ENCODE peak calls at places on chromosome 20, in seven cellular contexts. One of them, this sample, is unnamed.

GRCh38 chr20:54622338-54623280 is 147.2 kb downstream of the DOK5 start:
- DNase-seq in prostate gland: no peak
- DNase-seq in transverse colon: no peak
- DNase-seq in sigmoid colon: no peak
- DNase-seq in Panc1: no peak
- DNase-seq in HL-60: no peak
- DNase-seq in K562: no peak
- DNase-seq in this sample: no peak

GRCh38 chr20:33894798-33895197 is 83.7 kb downstream of the CHMP4B start:
- DNase-seq in prostate gland: no peak
- DNase-seq in transverse colon: no peak
- DNase-seq in sigmoid colon: no peak
- DNase-seq in Panc1: no peak
- DNase-seq in HL-60: no peak
- DNase-seq in K562: no peak
- DNase-seq in this sample: no peak

GRCh38 chr20:34109442-34109841 is 2.6 kb downstream of the EIF2S2 start:
- DNase-seq in prostate gland: no peak
- DNase-seq in transverse colon: no peak
- DNase-seq in sigmoid colon: no peak
- DNase-seq in Panc1: no peak
- DNase-seq in HL-60: no peak
- DNase-seq in K562: no peak
- DNase-seq in this sample: no peak

GRCh38 chr20:10524643-10525042 is 89.5 kb downstream of the SLX4IP start:
- DNase-seq in prostate gland: no peak
- DNase-seq in transverse colon: no peak
- DNase-seq in sigmoid colon: no peak
- DNase-seq in Panc1: no peak
- DNase-seq in HL-60: no peak
- DNase-seq in K562: no peak
- DNase-seq in this sample: no peak

GRCh38 chr20:37523012-37523391 is 2.0 kb downstream of the NNAT start:
- DNase-seq in prostate gland: no peak
- DNase-seq in transverse colon: no peak
- DNase-seq in sigmoid colon: peak
- DNase-seq in Panc1: no peak
- DNase-seq in HL-60: no peak
- DNase-seq in K562: no peak
- DNase-seq in this sample: peak

GRCh38 chr20:62495798-62496325 is 20.1 kb upstream of the GATA5 start:
- DNase-seq in prostate gland: no peak
- DNase-seq in transverse colon: no peak
- DNase-seq in sigmoid colon: no peak
- DNase-seq in Panc1: no peak
- DNase-seq in HL-60: no peak
- DNase-seq in K562: no peak
- DNase-seq in this sample: no peak

GRCh38 chr20:45019027-45019763 is 52.9 kb downstream of the STK4 start:
- DNase-seq in prostate gland: no peak
- DNase-seq in transverse colon: no peak
- DNase-seq in sigmoid colon: no peak
- DNase-seq in Panc1: no peak
- DNase-seq in HL-60: no peak
- DNase-seq in K562: no peak
- DNase-seq in this sample: no peak

GRCh38 chr20:17664025-17664638 is 17.9 kb downstream of the RRBP1 start:
- DNase-seq in prostate gland: no peak
- DNase-seq in transverse colon: peak
- DNase-seq in sigmoid colon: peak
- DNase-seq in Panc1: no peak
- DNase-seq in HL-60: no peak
- DNase-seq in K562: no peak
- DNase-seq in this sample: peak

GRCh38 chr20:9974324-9974723 is 60.5 kb upstream of the ANKEF1 start:
- DNase-seq in prostate gland: no peak
- DNase-seq in transverse colon: no peak
- DNase-seq in sigmoid colon: no peak
- DNase-seq in Panc1: no peak
- DNase-seq in HL-60: no peak
- DNase-seq in K562: no peak
- DNase-seq in this sample: no peak

GRCh38 chr20:52565614-52566013 is 374.0 kb upstream of the ZFP64 start:
- DNase-seq in prostate gland: no peak
- DNase-seq in transverse colon: no peak
- DNase-seq in sigmoid colon: no peak
- DNase-seq in Panc1: no peak
- DNase-seq in HL-60: no peak
- DNase-seq in K562: no peak
- DNase-seq in this sample: no peak

GRCh38 chr20:20295621-20296498 is 72.0 kb upstream of the INSM1 start:
- DNase-seq in prostate gland: no peak
- DNase-seq in transverse colon: no peak
- DNase-seq in sigmoid colon: no peak
- DNase-seq in Panc1: no peak
- DNase-seq in HL-60: no peak
- DNase-seq in K562: no peak
- DNase-seq in this sample: no peak

GRCh38 chr20:325043-325888 is at the start of gene SOX12:
- DNase-seq in prostate gland: peak
- DNase-seq in transverse colon: peak
- DNase-seq in sigmoid colon: peak
- DNase-seq in Panc1: no peak
- DNase-seq in HL-60: peak
- DNase-seq in K562: peak
- DNase-seq in this sample: peak
- TF ChIP-seq POLR2AphosphoS5 in prostate gland: peak
- TF ChIP-seq POLR2AphosphoS5 in transverse colon: peak
- TF ChIP-seq POLR2AphosphoS5 in sigmoid colon: peak
- TF ChIP-seq POLR2AphosphoS5 in Panc1: peak
- TF ChIP-seq POLR2AphosphoS5 in HL-60: no peak
- TF ChIP-seq POLR2AphosphoS5 in K562: no peak
- TF ChIP-seq POLR2AphosphoS5 in this sample: peak

DNA sequence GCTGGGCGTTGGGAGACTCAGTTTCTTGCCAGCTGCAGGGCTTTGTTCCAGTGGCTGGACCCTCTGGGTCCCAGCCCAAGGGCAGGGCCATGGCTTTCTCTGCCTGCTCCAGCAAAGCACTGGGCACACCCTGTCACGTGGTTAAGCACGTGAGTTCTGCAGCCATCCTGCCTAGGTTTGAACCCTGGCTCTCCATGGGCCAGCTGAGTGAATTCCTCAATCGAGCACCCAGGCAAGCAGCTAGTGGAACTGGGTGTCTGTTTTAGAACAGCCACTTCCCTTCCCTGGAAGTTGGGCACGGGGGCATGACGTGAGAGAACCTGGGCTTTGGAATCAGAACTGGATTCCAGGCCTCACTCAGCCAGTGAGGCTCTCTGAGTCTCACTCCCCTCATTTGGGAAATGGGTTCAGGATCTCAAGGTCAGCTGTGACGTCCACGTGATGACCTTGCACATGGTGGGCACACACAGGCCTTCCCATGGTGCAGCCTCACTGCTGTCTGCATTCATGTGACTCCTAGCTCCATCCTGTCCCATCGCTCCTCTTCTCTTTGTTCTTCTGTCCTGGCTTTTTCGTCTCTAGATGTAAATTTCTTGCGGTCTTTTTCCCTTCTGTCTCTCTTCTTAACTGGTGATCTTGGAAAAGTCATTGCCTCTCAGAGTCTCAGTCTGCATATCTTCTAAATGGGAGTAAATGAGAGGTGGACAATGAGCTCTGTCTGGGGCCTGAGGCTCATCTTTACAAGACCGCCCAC is 45.9 kb downstream of the NOL4L start:
- DNase-seq in prostate gland: no peak
- DNase-seq in transverse colon: peak
- DNase-seq in sigmoid colon: no peak
- DNase-seq in Panc1: no peak
- DNase-seq in HL-60: no peak
- DNase-seq in K562: peak
- DNase-seq in this sample: no peak
- H3K4me3 ChIP-seq in prostate gland: no peak
- H3K4me3 ChIP-seq in transverse colon: no peak
- H3K4me3 ChIP-seq in sigmoid colon: no peak
- H3K4me3 ChIP-seq in Panc1: no peak
- H3K4me3 ChIP-seq in HL-60: no peak
- H3K4me3 ChIP-seq in K562: no peak
- H3K4me3 ChIP-seq in this sample: no peak

DNA sequence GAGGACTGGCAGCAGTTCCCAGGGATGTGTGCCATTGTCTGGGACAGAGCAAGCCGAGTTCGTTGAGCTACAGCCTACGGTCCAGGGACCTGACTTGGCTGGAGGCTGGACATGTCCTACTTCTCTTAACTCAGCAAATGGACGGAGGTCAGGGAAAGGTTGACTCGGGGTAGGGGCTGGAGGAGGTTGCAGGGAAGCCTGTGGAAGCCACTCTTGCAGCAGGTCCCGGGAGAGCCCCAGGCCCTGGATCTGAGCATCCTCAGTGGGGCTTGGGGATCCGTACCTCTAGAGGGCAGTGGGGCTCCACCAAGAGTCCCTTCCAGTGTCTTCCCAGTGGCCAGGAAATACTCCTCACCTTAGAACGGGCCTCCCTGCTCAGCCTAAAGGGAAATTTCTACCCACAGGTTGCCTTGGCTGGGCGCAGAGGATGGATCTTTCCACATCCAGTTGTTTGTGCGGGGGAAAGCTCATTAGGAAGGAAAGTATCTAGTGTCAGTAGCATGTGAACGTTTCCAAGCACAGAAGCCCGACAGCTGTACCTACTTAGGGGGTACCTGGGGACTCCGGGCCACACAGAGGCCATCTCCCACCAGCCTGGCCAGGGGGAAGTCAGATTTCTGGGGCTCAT is 170.2 kb downstream of the NFATC2 start:
- DNase-seq in prostate gland: peak
- DNase-seq in transverse colon: peak
- DNase-seq in sigmoid colon: peak
- DNase-seq in Panc1: no peak
- DNase-seq in HL-60: peak
- DNase-seq in K562: peak
- DNase-seq in this sample: peak
- TF ChIP-seq POLR2AphosphoS5 in prostate gland: peak
- TF ChIP-seq POLR2AphosphoS5 in transverse colon: no peak
- TF ChIP-seq POLR2AphosphoS5 in sigmoid colon: no peak
- TF ChIP-seq POLR2AphosphoS5 in Panc1: no peak
- TF ChIP-seq POLR2AphosphoS5 in HL-60: no peak
- TF ChIP-seq POLR2AphosphoS5 in K562: no peak
- TF ChIP-seq POLR2AphosphoS5 in this sample: no peak

GRCh38 chr20:36207602-36208001 is 28.7 kb upstream of the AAR2 start:
- DNase-seq in prostate gland: no peak
- DNase-seq in transverse colon: no peak
- DNase-seq in sigmoid colon: no peak
- DNase-seq in Panc1: no peak
- DNase-seq in HL-60: no peak
- DNase-seq in K562: no peak
- DNase-seq in this sample: no peak
- H3K4me3 ChIP-seq in prostate gland: no peak
- H3K4me3 ChIP-seq in transverse colon: no peak
- H3K4me3 ChIP-seq in sigmoid colon: no peak
- H3K4me3 ChIP-seq in Panc1: no peak
- H3K4me3 ChIP-seq in HL-60: no peak
- H3K4me3 ChIP-seq in K562: no peak
- H3K4me3 ChIP-seq in this sample: no peak

GRCh38 chr20:63950701-63951397 is 5.4 kb downstream of the UCKL1 start:
- DNase-seq in prostate gland: no peak
- DNase-seq in transverse colon: no peak
- DNase-seq in sigmoid colon: no peak
- DNase-seq in Panc1: no peak
- DNase-seq in HL-60: no peak
- DNase-seq in K562: no peak
- DNase-seq in this sample: peak

GRCh38 chr20:63946986-63947637 is 9.1 kb downstream of the UCKL1 start:
- DNase-seq in prostate gland: peak
- DNase-seq in transverse colon: no peak
- DNase-seq in sigmoid colon: peak
- DNase-seq in Panc1: no peak
- DNase-seq in HL-60: no peak
- DNase-seq in K562: no peak
- DNase-seq in this sample: peak

GRCh38 chr20:63945031-63945658 is 11.1 kb downstream of the UCKL1 start:
- DNase-seq in prostate gland: no peak
- DNase-seq in transverse colon: no peak
- DNase-seq in sigmoid colon: peak
- DNase-seq in Panc1: no peak
- DNase-seq in HL-60: no peak
- DNase-seq in K562: no peak
- DNase-seq in this sample: peak

GRCh38 chr20:63945921-63946920 is 10.0 kb downstream of the UCKL1 start:
- DNase-seq in prostate gland: no peak
- DNase-seq in transverse colon: peak
- DNase-seq in sigmoid colon: peak
- DNase-seq in Panc1: no peak
- DNase-seq in HL-60: no peak
- DNase-seq in K562: no peak
- DNase-seq in this sample: peak

GRCh38 chr20:63947638-63948456 is 8.4 kb downstream of the UCKL1 start:
- DNase-seq in prostate gland: no peak
- DNase-seq in transverse colon: no peak
- DNase-seq in sigmoid colon: peak
- DNase-seq in Panc1: no peak
- DNase-seq in HL-60: no peak
- DNase-seq in K562: no peak
- DNase-seq in this sample: peak
- TF ChIP-seq POLR2AphosphoS5 in prostate gland: no peak
- TF ChIP-seq POLR2AphosphoS5 in transverse colon: no peak
- TF ChIP-seq POLR2AphosphoS5 in sigmoid colon: no peak
- TF ChIP-seq POLR2AphosphoS5 in Panc1: no peak
- TF ChIP-seq POLR2AphosphoS5 in HL-60: no peak
- TF ChIP-seq POLR2AphosphoS5 in K562: no peak
- TF ChIP-seq POLR2AphosphoS5 in this sample: peak